ENCODE peak calls at places on chromosomes 16 and 17, in five cellular contexts. Y is PC-3, N is astrocyte of the cerebellum, S is HFF-Myc, L is IMR-90. J is an unnamed sample.

GRCh38 chr16:29316673-29317237 is 89.8 kb downstream of the NPIPB11 start:
- DNase-seq in Y (no peak), N (no peak), S (no peak), L (peak; percentile 21), J (no peak)

GRCh38 chr16:22419908-22420307 is 45.5 kb upstream of the CDR2 start:
- DNase-seq in Y (no peak), N (no peak), S (no peak), L (no peak), J (no peak)

GRCh38 chr17:28644782-28645575 is at the start of gene BLTP2:
- DNase-seq in Y (peak; percentile 90), N (peak; percentile 80), S (peak; percentile 64), L (peak; percentile 92), J (peak; percentile 80)

GRCh38 chr16:87922250-87922871 is 14.0 kb downstream of the CA5A start:
- DNase-seq in Y (no peak), N (no peak), S (no peak), L (no peak), J (no peak)

GRCh38 chr16:1125471-1125870 is 27.4 kb upstream of the CACNA1H start:
- DNase-seq in Y (peak; percentile 32), N (no peak), S (peak; percentile 1), L (peak; percentile 74), J (no peak)

GRCh38 chr16:4494746-4495490 is 18.7 kb downstream of the HMOX2 start:
- DNase-seq in Y (peak; percentile 58), N (no peak), S (peak; percentile 56), L (peak; percentile 86), J (no peak)

GRCh38 chr17:40355123-40355803 is 9.3 kb downstream of the GJD3 start:
- DNase-seq in Y (peak; percentile 45), N (no peak), S (no peak), L (peak; percentile 43), J (no peak)

GRCh38 chr16:29815032-29815721 is 775 bp upstream of the PAGR1 start:
- DNase-seq in Y (no peak), N (no peak), S (no peak), L (no peak), J (no peak)

GRCh38 chr17:54982399-54982798 is 13.8 kb downstream of the STXBP4 start:
- DNase-seq in Y (no peak), N (peak; percentile 34), S (no peak), L (peak; percentile 66), J (no peak)

GRCh38 chr16:58651965-58652348 is 22.3 kb upstream of the CNOT1 start:
- DNase-seq in Y (no peak), N (no peak), S (no peak), L (peak; percentile 79), J (no peak)

GRCh38 chr16:11254913-11255736 is 879 bp downstream of the SOCS1 start:
- DNase-seq in Y (peak; percentile 52), N (no peak), S (no peak), L (peak; percentile 34), J (no peak)

GRCh38 chr17:9986754-9987382 is 81.8 kb upstream of the RCVRN start:
- DNase-seq in Y (no peak), N (no peak), S (no peak), L (no peak), J (no peak)

GRCh38 chr16:89185062-89185751 is 13.7 kb downstream of the CDH15 start:
- DNase-seq in Y (no peak), N (no peak), S (no peak), L (no peak), J (no peak)

GRCh38 chr17:76240461-76241204 is at the start of gene RNF157:
- DNase-seq in Y (peak; percentile 71), N (no peak), S (no peak), L (peak; percentile 48), J (no peak)

GRCh38 chr16:85910854-85911247 is 11.9 kb downstream of the IRF8 start:
- DNase-seq in Y (no peak), N (no peak), S (no peak), L (no peak), J (no peak)

GRCh38 chr17:49146620-49147306 is 14.2 kb downstream of the B4GALNT2 start:
- DNase-seq in Y (peak; percentile 99), N (peak; percentile 88), S (peak; percentile 96), L (peak; percentile 100), J (peak; percentile 76)

GRCh38 chr16:86578499-86579267 is at the start of gene FOXL1:
- DNase-seq in Y (no peak), N (no peak), S (no peak), L (peak; percentile 80), J (no peak)

GRCh38 chr17:38894276-38894675 is 24.4 kb downstream of the LASP1 start:
- DNase-seq in Y (no peak), N (no peak), S (no peak), L (no peak), J (no peak)

GRCh38 chr17:63433746-63434591 is 12.1 kb downstream of the CYB561 start:
- DNase-seq in Y (peak; percentile 83), N (peak; percentile 89), S (peak; percentile 71), L (peak; percentile 92), J (no peak)

GRCh38 chr17:45229681-45230409 is 8.2 kb downstream of the FMNL1 start:
- DNase-seq in Y (no peak), N (no peak), S (no peak), L (no peak), J (no peak)

GRCh38 chr17:45228985-45229517 is 7.4 kb downstream of the FMNL1 start:
- DNase-seq in Y (peak; percentile 77), N (peak; percentile 38), S (peak; percentile 36), L (peak; percentile 96), J (no peak)

GRCh38 chr17:45231481-45232116 is 9.9 kb downstream of the FMNL1 start:
- DNase-seq in Y (peak; percentile 39), N (no peak), S (no peak), L (no peak), J (no peak)

GRCh38 chr17:45230787-45231480 is 9.2 kb downstream of the FMNL1 start:
- DNase-seq in Y (peak; percentile 66), N (no peak), S (no peak), L (peak; percentile 33), J (no peak)

DNA sequence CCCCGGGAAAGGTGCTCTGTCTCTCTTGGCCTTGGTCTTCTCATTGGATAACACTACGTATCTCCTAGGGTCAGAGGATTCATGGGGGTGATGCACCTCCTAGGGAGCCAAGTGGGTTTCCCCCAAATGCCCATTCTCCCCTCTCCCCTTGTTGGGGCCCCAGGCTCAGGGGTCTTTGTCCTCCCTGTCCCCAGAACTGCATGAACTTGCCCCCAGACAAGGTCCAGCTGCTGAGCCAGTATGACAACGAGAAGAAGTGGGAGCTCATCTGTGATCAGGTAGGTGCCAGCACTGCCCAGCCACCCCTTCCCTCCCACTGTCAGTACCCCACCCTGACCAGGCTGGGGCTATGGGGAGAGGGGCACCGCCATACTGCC is 8.7 kb downstream of the FMNL1 start:
- DNase-seq in Y (no peak), N (no peak), S (no peak), L (no peak), J (no peak)
- H3K4me3 ChIP-seq in Y (no peak overlapping the region), N (no peak overlapping the region), S (no peak overlapping the region), L (no peak overlapping the region), J (no peak overlapping the region)

GRCh38 chr17:82302991-82303943 is 14.1 kb downstream of the CD7 start:
- DNase-seq in Y (no peak), N (no peak), S (no peak), L (no peak), J (no peak)

GRCh38 chr17:82302498-82302963 is 14.9 kb downstream of the CD7 start:
- DNase-seq in Y (no peak), N (no peak), S (no peak), L (no peak), J (no peak)

GRCh38 chr17:82304826-82305726 is 12.3 kb downstream of the CD7 start:
- DNase-seq in Y (no peak), N (no peak), S (no peak), L (no peak), J (no peak)

GRCh38 chr17:82305727-82306300 is 11.6 kb downstream of the CD7 start:
- DNase-seq in Y (no peak), N (no peak), S (no peak), L (no peak), J (no peak)

GRCh38 chr17:82303944-82304808 is 13.2 kb downstream of the CD7 start:
- DNase-seq in Y (no peak), N (no peak), S (no peak), L (no peak), J (no peak)
- TF ChIP-seq CTCF in Y (no peak), N (no peak), S (no peak), L (no peak), J (no peak)

DNA sequence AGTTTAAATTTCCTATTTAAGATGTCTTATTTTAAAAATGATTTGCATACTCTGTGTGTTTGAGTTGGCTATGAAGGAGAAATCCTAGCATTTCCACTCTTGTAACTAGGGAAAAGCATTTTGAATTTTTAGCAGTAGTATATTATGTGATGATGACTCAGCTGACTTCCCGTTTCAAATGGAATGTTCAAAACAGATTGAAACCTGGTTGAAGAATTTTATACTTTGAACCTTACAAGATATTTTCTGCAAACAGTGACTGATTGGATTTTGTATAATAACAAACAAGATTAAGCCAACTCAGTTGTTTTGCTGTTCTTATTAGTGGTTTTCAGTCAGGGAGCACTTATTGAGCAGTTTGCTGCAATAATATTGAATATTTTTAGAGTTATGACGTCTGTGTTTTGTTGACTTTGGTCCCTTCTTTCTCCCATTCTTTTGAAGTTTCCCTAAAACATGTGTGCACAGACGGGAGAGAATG is 8.0 kb downstream of the TNRC6A start:
- DNase-seq in Y (peak; percentile 41), N (peak; percentile 39), S (no peak), L (peak; percentile 70), J (peak; percentile 30)
- H3K4me3 ChIP-seq in Y (no peak overlapping the region), N (no peak overlapping the region), S (no peak overlapping the region), L (no peak overlapping the region), J (no peak overlapping the region)

GRCh38 chr16:67449328-67449727 is 18.4 kb downstream of the HSD11B2 start:
- DNase-seq in Y (no peak), N (no peak), S (no peak), L (no peak), J (no peak)

GRCh38 chr16:67445913-67446907 is 15.3 kb downstream of the HSD11B2 start:
- DNase-seq in Y (no peak), N (no peak), S (no peak), L (no peak), J (no peak)

GRCh38 chr16:67446968-67447507 is 16.1 kb downstream of the HSD11B2 start:
- DNase-seq in Y (no peak), N (no peak), S (no peak), L (no peak), J (no peak)

GRCh38 chr16:67448580-67448979 is 17.7 kb downstream of the HSD11B2 start:
- DNase-seq in Y (no peak), N (no peak), S (no peak), L (no peak), J (no peak)

GRCh38 chr16:67447508-67448076 is 16.7 kb downstream of the HSD11B2 start:
- DNase-seq in Y (peak; percentile 46), N (no peak), S (no peak), L (peak; percentile 42), J (no peak)
- TF ChIP-seq CTCF in Y (peak; percentile 57), N (peak; percentile 45), S (peak; percentile 74), L (peak; percentile 56), J (peak; percentile 42)

J was measured in retinal pigment epithelial cell.